ENCODE peak calls at places on chromosomes 11 and 22, in four cellular contexts. W, Z, C and T are unnamed samples.

GRCh38 chr11:128775513-128775912 is 81.6 kb downstream of the FLI1 start:
- DNase-seq in W (no peak), Z (no peak), C (no peak), T (no peak)

GRCh38 chr11:68038718-68039525 is at the start of gene TCIRG1:
- DNase-seq in W (peak), Z (peak), C (peak), T (peak)

GRCh38 chr11:91326751-91327150 is 897.9 kb upstream of the FAT3 start:
- DNase-seq in W (no peak), Z (no peak), C (no peak), T (no peak)

GRCh38 chr11:132862137-132862536 is 670.2 kb downstream of the OPCML start:
- DNase-seq in W (no peak), Z (no peak), C (no peak), T (no peak)

GRCh38 chr11:134170909-134171281 is 52.9 kb downstream of the NCAPD3 start:
- DNase-seq in W (no peak), Z (no peak), C (no peak), T (no peak)

GRCh38 chr11:64917663-64917995 is 620 bp upstream of the ATG2A start:
- DNase-seq in W (no peak), Z (no peak), C (no peak), T (no peak)

GRCh38 chr11:2747236-2748015 is 47.6 kb upstream of the KCNQ1OT1 start:
- DNase-seq in W (no peak), Z (peak), C (no peak), T (peak)

GRCh38 chr11:2940166-2940929 is 11.1 kb upstream of the PHLDA2 start:
- DNase-seq in W (peak), Z (no peak), C (peak), T (peak)

GRCh38 chr22:43094085-43094484 is 4.9 kb upstream of the TTLL1 start:
- DNase-seq in W (peak), Z (no peak), C (peak), T (no peak)

GRCh38 chr22:24503137-24503850 is 8.2 kb downstream of the UPB1 start:
- DNase-seq in W (peak), Z (peak), C (peak), T (no peak)

GRCh38 chr11:34564406-34564805 is 50.8 kb upstream of the ELF5 start:
- DNase-seq in W (no peak), Z (no peak), C (no peak), T (no peak)

GRCh38 chr11:120090411-120090810 is 47.5 kb downstream of the TRIM29 start:
- DNase-seq in W (no peak), Z (no peak), C (no peak), T (no peak)

GRCh38 chr11:126862664-126863247 is 137.8 kb downstream of the KIRREL3 start:
- DNase-seq in W (no peak), Z (no peak), C (no peak), T (no peak)
- TF ChIP-seq EP300 in W (no peak), Z (no peak), C (no peak), T (no peak)

GRCh38 chr11:103649401-103649895 is 387.0 kb upstream of the DDI1 start:
- DNase-seq in W (no peak), Z (no peak), C (no peak), T (no peak)

GRCh38 chr11:103648670-103649400 is 387.6 kb upstream of the DDI1 start:
- DNase-seq in W (no peak), Z (no peak), C (no peak), T (no peak)

GRCh38 chr11:103650330-103650729 is 386.1 kb upstream of the DDI1 start:
- DNase-seq in W (no peak), Z (no peak), C (no peak), T (no peak)

GRCh38 chr11:103651341-103651998 is 385.0 kb upstream of the DDI1 start:
- DNase-seq in W (no peak), Z (no peak), C (no peak), T (no peak)

DNA sequence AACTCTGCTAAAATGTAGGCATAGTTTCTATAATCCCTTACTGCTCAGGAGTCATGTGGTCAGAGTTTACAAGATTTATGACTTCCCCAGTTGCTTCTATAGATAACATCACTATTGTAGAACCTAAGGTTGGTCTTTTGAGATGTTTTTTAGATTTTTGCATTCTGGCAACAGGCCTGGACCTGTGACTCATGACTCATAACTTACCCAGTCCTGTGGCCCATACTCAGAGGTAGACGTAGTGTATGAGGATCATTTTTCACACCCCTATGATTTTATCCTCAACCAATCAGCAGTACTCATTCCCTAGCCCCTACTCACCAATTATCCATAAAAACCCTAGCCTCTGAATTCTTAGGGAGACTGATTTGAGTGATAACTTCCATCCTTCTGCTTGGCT is 384.4 kb upstream of the DDI1 start:
- DNase-seq in W (no peak), Z (no peak), C (no peak), T (no peak)
- TF ChIP-seq CTCF in W (no peak), Z (no peak), C (no peak), T (no peak)

DNA sequence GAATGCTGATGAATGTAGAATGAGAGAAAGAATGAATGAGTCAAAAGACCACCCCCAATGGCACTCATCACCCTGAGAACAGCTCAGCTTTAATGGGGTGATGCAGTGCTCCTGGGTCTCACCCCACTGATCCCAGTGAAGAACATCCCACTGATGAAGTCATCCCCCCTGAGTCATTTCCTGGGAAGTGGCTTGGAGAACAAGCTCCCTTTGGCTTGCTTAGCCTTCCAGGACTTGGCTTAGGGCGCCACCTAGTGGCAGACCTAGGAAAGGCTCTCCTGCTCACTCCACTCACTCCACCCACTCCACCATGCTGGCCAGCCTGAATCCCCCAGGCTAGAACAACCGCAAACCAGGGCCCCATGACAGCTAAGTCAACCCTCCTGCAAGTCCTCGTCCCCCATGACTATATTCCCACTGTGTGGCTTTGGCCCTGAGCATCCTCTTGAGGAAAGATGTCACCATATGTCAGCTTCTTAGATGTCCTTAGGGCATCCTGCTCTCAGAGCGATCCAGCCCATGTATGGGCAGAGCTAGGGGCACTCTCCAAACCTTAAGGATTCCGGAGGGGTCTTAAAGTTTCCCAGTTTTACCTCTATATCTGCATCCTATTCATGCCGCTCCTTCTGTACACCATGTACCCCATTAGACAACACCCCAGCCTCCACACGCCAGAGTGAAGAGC is 17.8 kb upstream of the TMPRSS13 start:
- DNase-seq in W (peak), Z (peak), C (peak), T (peak)
- TF ChIP-seq EP300 in W (no peak), Z (no peak), C (no peak), T (no peak)

GRCh38 chr11:9992306-9992705 is 301.7 kb downstream of the SBF2 start:
- DNase-seq in W (no peak), Z (no peak), C (no peak), T (no peak)

DNA sequence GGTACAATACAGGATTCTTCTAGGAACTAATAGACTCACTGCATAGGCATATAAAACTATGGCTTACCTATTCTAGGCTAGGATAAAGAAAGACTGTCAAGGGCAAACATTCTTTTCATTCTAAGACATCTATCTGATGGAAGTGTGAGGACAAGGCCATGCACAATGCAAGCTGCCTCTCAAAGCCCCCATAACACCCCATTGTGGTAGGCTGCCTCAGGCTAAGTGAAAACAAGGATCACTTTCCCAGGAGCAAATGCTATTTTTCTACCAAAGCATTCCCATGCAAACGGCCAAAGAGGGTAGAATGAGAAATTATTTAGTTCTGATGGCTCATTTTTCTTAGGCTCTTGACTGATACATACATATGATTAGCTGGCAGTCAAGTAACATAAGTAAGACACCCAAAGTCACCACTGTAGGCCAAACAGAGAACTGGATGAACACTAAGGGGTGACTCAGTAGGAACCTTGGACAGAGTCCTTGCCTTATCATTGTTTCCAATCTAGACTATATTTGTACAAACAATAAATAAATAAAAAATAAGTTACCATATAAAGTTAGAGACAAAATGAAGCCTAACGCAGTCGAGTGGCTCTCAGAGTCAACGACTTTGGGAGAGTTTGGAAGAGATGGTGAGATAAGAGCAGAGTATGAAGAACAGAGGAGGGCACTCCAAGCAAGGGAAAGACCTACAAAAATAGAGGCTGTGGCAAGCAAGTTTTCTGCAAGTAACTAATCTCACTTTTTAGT is 303.6 kb downstream of the SBF2 start:
- DNase-seq in W (no peak), Z (no peak), C (peak), T (no peak)
- TF ChIP-seq CTCF in W (no peak), Z (no peak), C (peak), T (no peak)

GRCh38 chr11:79950741-79951140 is 509.9 kb upstream of the TENM4 start:
- DNase-seq in W (no peak), Z (no peak), C (no peak), T (no peak)

GRCh38 chr11:79953629-79954028 is 512.8 kb upstream of the TENM4 start:
- DNase-seq in W (no peak), Z (no peak), C (no peak), T (no peak)

GRCh38 chr11:79950172-79950571 is 509.3 kb upstream of the TENM4 start:
- DNase-seq in W (no peak), Z (no peak), C (no peak), T (no peak)

DNA sequence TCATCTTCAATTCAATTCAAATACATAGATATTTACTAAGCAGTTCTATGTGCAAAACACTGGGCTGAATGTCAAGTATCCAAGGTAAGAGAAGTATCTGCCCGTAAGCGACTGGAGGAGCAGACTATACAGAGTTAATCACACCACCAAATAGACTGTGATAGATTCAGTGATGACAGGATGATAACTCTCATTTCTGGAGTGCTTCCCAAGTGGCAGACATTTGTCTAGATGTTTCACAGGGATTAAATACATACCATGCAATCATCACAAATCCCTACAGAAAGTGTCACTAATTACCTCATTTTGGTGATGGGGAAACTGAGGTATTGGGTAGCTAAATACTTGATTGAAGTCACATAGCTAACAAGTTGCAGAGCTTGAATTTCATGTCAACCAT is 508.7 kb upstream of the TENM4 start:
- DNase-seq in W (no peak), Z (no peak), C (no peak), T (no peak)
- TF ChIP-seq EP300 in W (no peak), Z (no peak), C (no peak), T (no peak)

DNA sequence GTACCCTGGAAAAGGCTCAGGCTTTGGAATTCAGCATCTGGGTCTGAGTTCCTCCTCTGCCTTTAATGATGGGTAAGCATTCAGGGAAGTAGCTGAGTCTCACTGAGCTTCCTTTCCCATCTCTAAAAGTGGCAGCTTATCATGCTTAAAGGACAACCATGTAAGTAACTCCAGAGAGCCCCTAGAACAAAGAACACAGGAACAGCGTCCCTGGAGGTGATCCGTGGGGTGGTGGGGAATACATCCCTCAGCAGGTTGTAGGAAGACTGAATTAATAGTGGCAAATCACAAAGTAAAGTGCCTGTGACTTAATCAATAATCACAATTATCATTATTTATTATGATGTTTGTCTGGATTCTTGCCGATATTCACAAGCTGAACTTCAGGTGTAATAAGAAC is 114.7 kb upstream of the ISX start:
- DNase-seq in W (no peak), Z (no peak), C (no peak), T (no peak)
- TF ChIP-seq CTCF in W (no peak), Z (no peak), C (no peak), T (no peak)

GRCh38 chr11:115618428-115618827 is 114.2 kb upstream of the CADM1 start:
- DNase-seq in W (no peak), Z (no peak), C (no peak), T (no peak)

GRCh38 chr11:115626414-115626813 is 122.2 kb upstream of the CADM1 start:
- DNase-seq in W (no peak), Z (no peak), C (no peak), T (no peak)

GRCh38 chr11:115624065-115624464 is 119.8 kb upstream of the CADM1 start:
- DNase-seq in W (no peak), Z (no peak), C (no peak), T (no peak)

GRCh38 chr11:115627071-115627470 is 122.9 kb upstream of the CADM1 start:
- DNase-seq in W (no peak), Z (no peak), C (no peak), T (no peak)

GRCh38 chr11:115623021-115623451 is 118.8 kb upstream of the CADM1 start:
- DNase-seq in W (peak), Z (peak), C (peak), T (peak)
- TF ChIP-seq EP300 in W (no peak), Z (no peak), C (no peak), T (no peak)